ENCODE peak calls at places on chromosomes 6 and 20, in four cellular contexts. One of them, this sample, is unnamed.

GRCh38 chr20:19249515-19249914 is 37.1 kb downstream of the SLC24A3 start:
- DNase-seq in dorsolateral prefrontal cortex: no peak
- DNase-seq in progenitor cell of endocrine pancreas: no peak
- DNase-seq in left ventricle myocardium inferior: no peak
- DNase-seq in this sample: no peak

GRCh38 chr6:5359413-5359812 is 98.1 kb downstream of the FARS2 start:
- DNase-seq in progenitor cell of endocrine pancreas: no peak
- DNase-seq in left ventricle myocardium inferior: no peak
- DNase-seq in dorsolateral prefrontal cortex: no peak
- DNase-seq in this sample: no peak

GRCh38 chr20:47821481-47822100 is 36.3 kb upstream of the SULF2 start:
- DNase-seq in dorsolateral prefrontal cortex: no peak
- DNase-seq in left ventricle myocardium inferior: no peak
- DNase-seq in progenitor cell of endocrine pancreas: no peak
- DNase-seq in this sample: no peak

GRCh38 chr6:111845441-111845871 is 27.8 kb downstream of the FYN start:
- DNase-seq in progenitor cell of endocrine pancreas: no peak
- DNase-seq in left ventricle myocardium inferior: no peak
- DNase-seq in dorsolateral prefrontal cortex: no peak
- DNase-seq in this sample: no peak

GRCh38 chr6:53461682-53462081 is 83.2 kb downstream of the GCLC start:
- DNase-seq in progenitor cell of endocrine pancreas: no peak
- DNase-seq in left ventricle myocardium inferior: no peak
- DNase-seq in dorsolateral prefrontal cortex: no peak
- DNase-seq in this sample: no peak

GRCh38 chr6:6545616-6546317 is 42.8 kb upstream of the LY86 start:
- DNase-seq in left ventricle myocardium inferior: no peak
- DNase-seq in progenitor cell of endocrine pancreas: no peak
- DNase-seq in dorsolateral prefrontal cortex: no peak
- DNase-seq in this sample: no peak

GRCh38 chr6:147192278-147192911 is 11.8 kb upstream of the STXBP5 start:
- DNase-seq in left ventricle myocardium inferior: no peak
- DNase-seq in dorsolateral prefrontal cortex: no peak
- DNase-seq in progenitor cell of endocrine pancreas: no peak
- DNase-seq in this sample: no peak

GRCh38 chr6:136290406-136291010 is 862 bp upstream of the BCLAF1 start:
- DNase-seq in progenitor cell of endocrine pancreas: no peak
- DNase-seq in left ventricle myocardium inferior: peak
- DNase-seq in dorsolateral prefrontal cortex: peak
- DNase-seq in this sample: peak

GRCh38 chr6:141463237-141463977 is 669.3 kb upstream of the GJE1 start:
- DNase-seq in left ventricle myocardium inferior: no peak
- DNase-seq in progenitor cell of endocrine pancreas: no peak
- DNase-seq in dorsolateral prefrontal cortex: no peak
- DNase-seq in this sample: no peak

GRCh38 chr6:137699036-137699683 is 167.9 kb upstream of the TNFAIP3 start:
- DNase-seq in progenitor cell of endocrine pancreas: no peak
- DNase-seq in left ventricle myocardium inferior: no peak
- DNase-seq in dorsolateral prefrontal cortex: no peak
- DNase-seq in this sample: no peak

GRCh38 chr6:158314737-158315136 is 2.5 kb downstream of the TULP4 start:
- DNase-seq in left ventricle myocardium inferior: no peak
- DNase-seq in dorsolateral prefrontal cortex: no peak
- DNase-seq in progenitor cell of endocrine pancreas: no peak
- DNase-seq in this sample: no peak

GRCh38 chr6:53796451-53796780 is 1.6 kb downstream of the LRRC1 start:
- DNase-seq in dorsolateral prefrontal cortex: no peak
- DNase-seq in left ventricle myocardium inferior: no peak
- DNase-seq in progenitor cell of endocrine pancreas: no peak
- DNase-seq in this sample: no peak

GRCh38 chr6:163318071-163318786 is 96.3 kb upstream of the QKI start:
- DNase-seq in progenitor cell of endocrine pancreas: no peak
- DNase-seq in dorsolateral prefrontal cortex: no peak
- DNase-seq in left ventricle myocardium inferior: no peak
- DNase-seq in this sample: no peak

GRCh38 chr6:44190712-44191111 is 26.0 kb upstream of the MYMX start:
- DNase-seq in left ventricle myocardium inferior: no peak
- DNase-seq in progenitor cell of endocrine pancreas: no peak
- DNase-seq in dorsolateral prefrontal cortex: no peak
- DNase-seq in this sample: no peak

GRCh38 chr6:16783485-16783884 is 22.2 kb upstream of the ATXN1 start:
- DNase-seq in dorsolateral prefrontal cortex: no peak
- DNase-seq in progenitor cell of endocrine pancreas: no peak
- DNase-seq in left ventricle myocardium inferior: no peak
- DNase-seq in this sample: no peak

GRCh38 chr6:17478223-17478907 is 85.0 kb downstream of the CAP2 start:
- DNase-seq in progenitor cell of endocrine pancreas: no peak
- DNase-seq in left ventricle myocardium inferior: no peak
- DNase-seq in dorsolateral prefrontal cortex: no peak
- DNase-seq in this sample: no peak

GRCh38 chr6:43180058-43180457 is 1.9 kb upstream of the CUL9 start:
- DNase-seq in dorsolateral prefrontal cortex: no peak
- DNase-seq in progenitor cell of endocrine pancreas: no peak
- DNase-seq in left ventricle myocardium inferior: no peak
- DNase-seq in this sample: no peak

GRCh38 chr20:38272961-38273360 is 12.4 kb upstream of the KIAA1755 start:
- DNase-seq in left ventricle myocardium inferior: no peak
- DNase-seq in progenitor cell of endocrine pancreas: no peak
- DNase-seq in dorsolateral prefrontal cortex: no peak
- DNase-seq in this sample: peak

GRCh38 chr6:113190170-113190569 is 667.0 kb upstream of the MARCKS start:
- DNase-seq in progenitor cell of endocrine pancreas: no peak
- DNase-seq in dorsolateral prefrontal cortex: no peak
- DNase-seq in left ventricle myocardium inferior: no peak
- DNase-seq in this sample: no peak

GRCh38 chr6:10837009-10837691 is 1.2 kb downstream of the MAK start:
- DNase-seq in progenitor cell of endocrine pancreas: peak
- DNase-seq in dorsolateral prefrontal cortex: no peak
- DNase-seq in left ventricle myocardium inferior: peak
- DNase-seq in this sample: no peak

GRCh38 chr20:17327185-17327780 is 100.4 kb downstream of the PCSK2 start:
- DNase-seq in dorsolateral prefrontal cortex: peak
- DNase-seq in left ventricle myocardium inferior: no peak
- DNase-seq in progenitor cell of endocrine pancreas: no peak
- DNase-seq in this sample: no peak

GRCh38 chr6:54014440-54014839 is 96.8 kb upstream of the MLIP start:
- DNase-seq in dorsolateral prefrontal cortex: no peak
- DNase-seq in progenitor cell of endocrine pancreas: no peak
- DNase-seq in left ventricle myocardium inferior: no peak
- DNase-seq in this sample: no peak

GRCh38 chr20:47035191-47035590 is 140.5 kb downstream of the EYA2 start:
- DNase-seq in progenitor cell of endocrine pancreas: no peak
- DNase-seq in dorsolateral prefrontal cortex: no peak
- DNase-seq in left ventricle myocardium inferior: no peak
- DNase-seq in this sample: no peak

GRCh38 chr20:37259031-37259430 is 2.6 kb downstream of the GHRH start:
- DNase-seq in dorsolateral prefrontal cortex: no peak
- DNase-seq in progenitor cell of endocrine pancreas: no peak
- DNase-seq in left ventricle myocardium inferior: no peak
- DNase-seq in this sample: no peak

DNA sequence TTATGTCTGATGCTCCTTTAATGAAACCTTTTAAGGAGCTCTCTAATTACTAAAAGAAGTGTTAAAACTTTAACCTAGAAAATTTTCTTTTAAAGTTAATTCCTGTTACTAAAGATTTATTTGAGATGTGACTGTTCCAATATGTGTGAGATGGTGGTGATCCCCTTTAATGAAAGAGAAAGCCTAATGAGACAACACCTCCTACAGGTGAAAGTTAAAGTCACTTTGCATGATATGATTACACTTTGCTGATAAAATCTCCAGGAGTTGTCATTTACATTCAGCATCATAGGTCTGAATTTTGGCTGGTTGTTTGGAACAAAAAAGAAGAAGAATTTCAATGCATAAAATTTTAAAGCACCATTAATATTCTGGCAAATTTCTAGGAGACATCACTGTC is 307.4 kb downstream of the TRDN start:
- DNase-seq in left ventricle myocardium inferior: no peak
- DNase-seq in progenitor cell of endocrine pancreas: no peak
- DNase-seq in dorsolateral prefrontal cortex: no peak
- DNase-seq in this sample: no peak
- TF ChIP-seq CTCF in left ventricle myocardium inferior: no peak
- TF ChIP-seq CTCF in progenitor cell of endocrine pancreas: no peak
- TF ChIP-seq CTCF in dorsolateral prefrontal cortex: no peak
- TF ChIP-seq CTCF in this sample: no peak

GRCh38 chr6:169454204-169454871 is 200.7 kb upstream of the THBS2 start:
- DNase-seq in dorsolateral prefrontal cortex: no peak
- DNase-seq in progenitor cell of endocrine pancreas: no peak
- DNase-seq in left ventricle myocardium inferior: no peak
- DNase-seq in this sample: peak
- TF ChIP-seq CTCF in dorsolateral prefrontal cortex: no peak
- TF ChIP-seq CTCF in progenitor cell of endocrine pancreas: no peak
- TF ChIP-seq CTCF in left ventricle myocardium inferior: no peak
- TF ChIP-seq CTCF in this sample: no peak

DNA sequence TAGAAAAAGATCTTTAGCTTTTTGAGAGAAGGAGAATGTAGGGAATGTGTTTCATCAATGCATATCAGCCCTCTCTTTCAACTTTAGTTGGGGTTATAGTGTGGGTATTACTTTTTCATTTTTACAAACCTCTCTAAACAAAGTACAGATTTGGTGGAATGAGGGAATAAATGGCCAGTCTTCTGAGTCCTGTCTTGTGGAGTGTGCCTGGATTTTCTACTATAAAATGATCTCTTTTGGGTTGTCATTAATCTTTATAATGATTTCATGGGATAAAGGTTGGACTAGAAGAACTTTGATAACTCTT is 209.3 kb downstream of the RNF144B start:
- DNase-seq in progenitor cell of endocrine pancreas: no peak
- DNase-seq in left ventricle myocardium inferior: no peak
- DNase-seq in dorsolateral prefrontal cortex: no peak
- DNase-seq in this sample: no peak
- TF ChIP-seq CTCF in progenitor cell of endocrine pancreas: no peak
- TF ChIP-seq CTCF in left ventricle myocardium inferior: peak
- TF ChIP-seq CTCF in dorsolateral prefrontal cortex: no peak
- TF ChIP-seq CTCF in this sample: no peak

GRCh38 chr6:169521825-169522224 is 180.0 kb downstream of the WDR27 start:
- DNase-seq in dorsolateral prefrontal cortex: no peak
- DNase-seq in progenitor cell of endocrine pancreas: no peak
- DNase-seq in left ventricle myocardium inferior: no peak
- DNase-seq in this sample: no peak

DNA sequence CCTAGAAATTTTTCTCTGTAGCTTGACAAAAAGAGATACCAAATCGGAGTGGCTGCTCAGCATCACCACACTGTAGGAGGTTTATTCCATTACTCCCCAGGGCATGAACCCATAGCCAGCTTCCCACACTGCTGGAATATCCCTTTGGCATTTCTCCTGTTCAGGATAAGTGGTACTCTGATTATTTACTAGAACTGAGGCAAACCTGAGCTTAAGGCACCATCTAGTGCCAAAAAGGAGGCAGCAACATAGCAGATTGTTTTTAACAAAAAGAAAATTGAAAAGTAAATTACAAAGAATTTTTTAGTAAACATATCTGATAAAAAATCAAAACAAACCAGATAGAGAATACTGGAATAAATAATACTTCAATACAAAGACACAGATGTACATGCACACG is 181.7 kb downstream of the WDR27 start:
- DNase-seq in progenitor cell of endocrine pancreas: no peak
- DNase-seq in dorsolateral prefrontal cortex: no peak
- DNase-seq in left ventricle myocardium inferior: no peak
- DNase-seq in this sample: peak
- TF ChIP-seq CTCF in progenitor cell of endocrine pancreas: peak
- TF ChIP-seq CTCF in dorsolateral prefrontal cortex: no peak
- TF ChIP-seq CTCF in left ventricle myocardium inferior: peak
- TF ChIP-seq CTCF in this sample: no peak

GRCh38 chr6:142907017-142907470 is 37.9 kb downstream of the HIVEP2 start:
- DNase-seq in progenitor cell of endocrine pancreas: no peak
- DNase-seq in dorsolateral prefrontal cortex: no peak
- DNase-seq in left ventricle myocardium inferior: no peak
- DNase-seq in this sample: no peak

GRCh38 chr6:142912125-142912524 is 32.9 kb downstream of the HIVEP2 start:
- DNase-seq in dorsolateral prefrontal cortex: no peak
- DNase-seq in progenitor cell of endocrine pancreas: no peak
- DNase-seq in left ventricle myocardium inferior: no peak
- DNase-seq in this sample: no peak

GRCh38 chr6:142903806-142904205 is 41.2 kb downstream of the HIVEP2 start:
- DNase-seq in left ventricle myocardium inferior: no peak
- DNase-seq in progenitor cell of endocrine pancreas: no peak
- DNase-seq in dorsolateral prefrontal cortex: no peak
- DNase-seq in this sample: no peak

GRCh38 chr6:142911395-142911794 is 33.6 kb downstream of the HIVEP2 start:
- DNase-seq in left ventricle myocardium inferior: no peak
- DNase-seq in progenitor cell of endocrine pancreas: no peak
- DNase-seq in dorsolateral prefrontal cortex: no peak
- DNase-seq in this sample: no peak

GRCh38 chr6:142907544-142907943 is 37.4 kb downstream of the HIVEP2 start:
- DNase-seq in progenitor cell of endocrine pancreas: no peak
- DNase-seq in left ventricle myocardium inferior: no peak
- DNase-seq in dorsolateral prefrontal cortex: no peak
- DNase-seq in this sample: no peak
- TF ChIP-seq CTCF in progenitor cell of endocrine pancreas: no peak
- TF ChIP-seq CTCF in left ventricle myocardium inferior: no peak
- TF ChIP-seq CTCF in dorsolateral prefrontal cortex: no peak
- TF ChIP-seq CTCF in this sample: no peak

GRCh38 chr20:7159903-7160302 is 392.4 kb downstream of the BMP2 start:
- DNase-seq in left ventricle myocardium inferior: no peak
- DNase-seq in dorsolateral prefrontal cortex: no peak
- DNase-seq in progenitor cell of endocrine pancreas: no peak
- DNase-seq in this sample: no peak

GRCh38 chr20:7155794-7156193 is 388.3 kb downstream of the BMP2 start:
- DNase-seq in progenitor cell of endocrine pancreas: no peak
- DNase-seq in left ventricle myocardium inferior: no peak
- DNase-seq in dorsolateral prefrontal cortex: no peak
- DNase-seq in this sample: no peak

GRCh38 chr20:7161690-7162089 is 394.2 kb downstream of the BMP2 start:
- DNase-seq in left ventricle myocardium inferior: no peak
- DNase-seq in progenitor cell of endocrine pancreas: no peak
- DNase-seq in dorsolateral prefrontal cortex: no peak
- DNase-seq in this sample: no peak
- TF ChIP-seq CTCF in left ventricle myocardium inferior: peak
- TF ChIP-seq CTCF in progenitor cell of endocrine pancreas: peak
- TF ChIP-seq CTCF in dorsolateral prefrontal cortex: peak
- TF ChIP-seq CTCF in this sample: peak

GRCh38 chr20:8370774-8371173 is 238.7 kb downstream of the PLCB1 start:
- DNase-seq in dorsolateral prefrontal cortex: no peak
- DNase-seq in progenitor cell of endocrine pancreas: no peak
- DNase-seq in left ventricle myocardium inferior: no peak
- DNase-seq in this sample: no peak
- TF ChIP-seq CTCF in dorsolateral prefrontal cortex: no peak
- TF ChIP-seq CTCF in progenitor cell of endocrine pancreas: no peak
- TF ChIP-seq CTCF in left ventricle myocardium inferior: no peak
- TF ChIP-seq CTCF in this sample: no peak

DNA sequence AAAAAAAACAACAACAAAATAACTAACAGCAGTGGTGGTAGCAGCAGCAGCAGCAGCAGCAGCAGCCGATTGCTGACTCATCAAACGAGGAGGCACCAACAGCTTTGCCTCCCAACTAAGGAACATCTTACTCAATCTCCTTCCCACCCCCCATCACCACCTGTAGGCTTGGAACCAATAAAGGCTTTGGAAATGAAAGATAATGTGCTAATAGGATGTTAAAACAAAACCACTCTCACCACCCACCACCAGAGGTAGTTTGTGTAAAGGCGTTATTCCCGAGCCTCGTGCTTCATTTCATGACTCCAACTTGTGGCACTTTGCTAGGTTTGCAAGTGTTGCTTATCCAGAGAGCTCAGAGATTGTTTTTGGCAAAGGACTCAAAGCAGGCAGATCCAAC is 346.5 kb downstream of the CD83 start:
- DNase-seq in progenitor cell of endocrine pancreas: no peak
- DNase-seq in left ventricle myocardium inferior: no peak
- DNase-seq in dorsolateral prefrontal cortex: no peak
- DNase-seq in this sample: no peak
- TF ChIP-seq CTCF in progenitor cell of endocrine pancreas: no peak
- TF ChIP-seq CTCF in left ventricle myocardium inferior: no peak
- TF ChIP-seq CTCF in dorsolateral prefrontal cortex: no peak
- TF ChIP-seq CTCF in this sample: no peak